ENCODE peak calls at places on chromosomes 13 and 19, in six cellular contexts. One of them, this sample, is unnamed.

GRCh38 chr13:109256866-109257760 is 529.3 kb downstream of the IRS2 start:
- DNase-seq in stimulated activated CD4-positive, alpha-beta T cell treated with anti-CD3 and anti-CD28 coated beads, Interleukin-1b, Interleukin-23, amount 100 ng/mL, for 24 hours: no peak
- DNase-seq in GM03348: peak; percentile 81
- DNase-seq in HEK293T: no peak
- DNase-seq in spleen: no peak
- DNase-seq in lung microvascular endothelial cell: peak; percentile 57
- DNase-seq in this sample: peak; percentile 45

GRCh38 chr19:50461066-50461875 is 15.0 kb upstream of the EMC10 start:
- DNase-seq in HEK293T: peak; percentile 85
- DNase-seq in spleen: peak; percentile 82
- DNase-seq in lung microvascular endothelial cell: peak; percentile 83
- DNase-seq in GM03348: peak; percentile 91
- DNase-seq in stimulated activated CD4-positive, alpha-beta T cell treated with anti-CD3 and anti-CD28 coated beads, Interleukin-1b, Interleukin-23, amount 100 ng/mL, for 24 hours: peak; percentile 30
- DNase-seq in this sample: peak; percentile 99

GRCh38 chr13:51825165-51825592 is 19.8 kb downstream of the TMEM272 start:
- DNase-seq in GM03348: peak; percentile 12
- DNase-seq in stimulated activated CD4-positive, alpha-beta T cell treated with anti-CD3 and anti-CD28 coated beads, Interleukin-1b, Interleukin-23, amount 100 ng/mL, for 24 hours: no peak
- DNase-seq in lung microvascular endothelial cell: no peak
- DNase-seq in spleen: no peak
- DNase-seq in HEK293T: no peak
- DNase-seq in this sample: no peak

GRCh38 chr19:3365093-3365446 is 1.3 kb upstream of the NFIC start:
- DNase-seq in stimulated activated CD4-positive, alpha-beta T cell treated with anti-CD3 and anti-CD28 coated beads, Interleukin-1b, Interleukin-23, amount 100 ng/mL, for 24 hours: no peak
- DNase-seq in HEK293T: no peak
- DNase-seq in spleen: no peak
- DNase-seq in lung microvascular endothelial cell: no peak
- DNase-seq in GM03348: no peak
- DNase-seq in this sample: no peak

GRCh38 chr13:74966814-74967213 is 515.2 kb downstream of the TBC1D4 start:
- DNase-seq in stimulated activated CD4-positive, alpha-beta T cell treated with anti-CD3 and anti-CD28 coated beads, Interleukin-1b, Interleukin-23, amount 100 ng/mL, for 24 hours: no peak
- DNase-seq in HEK293T: no peak
- DNase-seq in GM03348: no peak
- DNase-seq in spleen: no peak
- DNase-seq in lung microvascular endothelial cell: peak; percentile 72
- DNase-seq in this sample: no peak

GRCh38 chr19:10288662-10289166 is 1.0 kb upstream of the ICAM5 start:
- DNase-seq in GM03348: peak; percentile 84
- DNase-seq in stimulated activated CD4-positive, alpha-beta T cell treated with anti-CD3 and anti-CD28 coated beads, Interleukin-1b, Interleukin-23, amount 100 ng/mL, for 24 hours: no peak
- DNase-seq in lung microvascular endothelial cell: peak; percentile 46
- DNase-seq in spleen: no peak
- DNase-seq in HEK293T: no peak
- DNase-seq in this sample: peak; percentile 85

GRCh38 chr19:18999896-19000620 is 33.3 kb downstream of the SUGP2 start:
- DNase-seq in lung microvascular endothelial cell: peak; percentile 56
- DNase-seq in stimulated activated CD4-positive, alpha-beta T cell treated with anti-CD3 and anti-CD28 coated beads, Interleukin-1b, Interleukin-23, amount 100 ng/mL, for 24 hours: no peak
- DNase-seq in GM03348: no peak
- DNase-seq in spleen: no peak
- DNase-seq in HEK293T: no peak
- DNase-seq in this sample: peak; percentile 20

GRCh38 chr13:20825476-20825875 is 51.7 kb upstream of the EEF1AKMT1 start:
- DNase-seq in HEK293T: no peak
- DNase-seq in lung microvascular endothelial cell: peak; percentile 42
- DNase-seq in stimulated activated CD4-positive, alpha-beta T cell treated with anti-CD3 and anti-CD28 coated beads, Interleukin-1b, Interleukin-23, amount 100 ng/mL, for 24 hours: no peak
- DNase-seq in GM03348: peak; percentile 18
- DNase-seq in spleen: no peak
- DNase-seq in this sample: no peak

GRCh38 chr19:50702870-50703829 is 16.5 kb downstream of the SHANK1 start:
- DNase-seq in lung microvascular endothelial cell: peak; percentile 42
- DNase-seq in GM03348: no peak
- DNase-seq in HEK293T: no peak
- DNase-seq in stimulated activated CD4-positive, alpha-beta T cell treated with anti-CD3 and anti-CD28 coated beads, Interleukin-1b, Interleukin-23, amount 100 ng/mL, for 24 hours: no peak
- DNase-seq in spleen: peak; percentile 44
- DNase-seq in this sample: no peak

GRCh38 chr19:50432221-50432626 is 468 bp upstream of the MYBPC2 start:
- DNase-seq in spleen: no peak
- DNase-seq in HEK293T: peak; percentile 42
- DNase-seq in lung microvascular endothelial cell: peak; percentile 13
- DNase-seq in stimulated activated CD4-positive, alpha-beta T cell treated with anti-CD3 and anti-CD28 coated beads, Interleukin-1b, Interleukin-23, amount 100 ng/mL, for 24 hours: no peak
- DNase-seq in GM03348: peak; percentile 26
- DNase-seq in this sample: no peak

GRCh38 chr13:73593199-73593765 is 534.5 kb downstream of the KLF5 start:
- DNase-seq in spleen: no peak
- DNase-seq in stimulated activated CD4-positive, alpha-beta T cell treated with anti-CD3 and anti-CD28 coated beads, Interleukin-1b, Interleukin-23, amount 100 ng/mL, for 24 hours: no peak
- DNase-seq in HEK293T: no peak
- DNase-seq in lung microvascular endothelial cell: no peak
- DNase-seq in GM03348: no peak
- DNase-seq in this sample: no peak

GRCh38 chr19:49056101-49056901 is 1.2 kb downstream of the CGB7 start:
- DNase-seq in spleen: peak; percentile 86
- DNase-seq in stimulated activated CD4-positive, alpha-beta T cell treated with anti-CD3 and anti-CD28 coated beads, Interleukin-1b, Interleukin-23, amount 100 ng/mL, for 24 hours: peak; percentile 40
- DNase-seq in lung microvascular endothelial cell: peak; percentile 65
- DNase-seq in GM03348: peak; percentile 93
- DNase-seq in HEK293T: peak; percentile 77
- DNase-seq in this sample: peak; percentile 64

GRCh38 chr13:113357529-113357928 is 6.4 kb downstream of the GRTP1 start:
- DNase-seq in spleen: no peak
- DNase-seq in HEK293T: no peak
- DNase-seq in GM03348: peak; percentile 50
- DNase-seq in stimulated activated CD4-positive, alpha-beta T cell treated with anti-CD3 and anti-CD28 coated beads, Interleukin-1b, Interleukin-23, amount 100 ng/mL, for 24 hours: no peak
- DNase-seq in lung microvascular endothelial cell: no peak
- DNase-seq in this sample: no peak

GRCh38 chr19:7730286-7731217 is 1.4 kb downstream of the CLEC4G start:
- DNase-seq in GM03348: no peak
- DNase-seq in lung microvascular endothelial cell: no peak
- DNase-seq in stimulated activated CD4-positive, alpha-beta T cell treated with anti-CD3 and anti-CD28 coated beads, Interleukin-1b, Interleukin-23, amount 100 ng/mL, for 24 hours: no peak
- DNase-seq in spleen: no peak
- DNase-seq in HEK293T: no peak
- DNase-seq in this sample: no peak

GRCh38 chr13:67267136-67267535 is 37.0 kb upstream of the PCDH9 start:
- DNase-seq in GM03348: peak; percentile 8
- DNase-seq in stimulated activated CD4-positive, alpha-beta T cell treated with anti-CD3 and anti-CD28 coated beads, Interleukin-1b, Interleukin-23, amount 100 ng/mL, for 24 hours: no peak
- DNase-seq in lung microvascular endothelial cell: no peak
- DNase-seq in spleen: no peak
- DNase-seq in HEK293T: no peak
- DNase-seq in this sample: no peak

GRCh38 chr13:50838031-50838430 is 5.5 kb downstream of the DLEU7 start:
- DNase-seq in lung microvascular endothelial cell: no peak
- DNase-seq in GM03348: peak; percentile 27
- DNase-seq in spleen: no peak
- DNase-seq in HEK293T: no peak
- DNase-seq in stimulated activated CD4-positive, alpha-beta T cell treated with anti-CD3 and anti-CD28 coated beads, Interleukin-1b, Interleukin-23, amount 100 ng/mL, for 24 hours: no peak
- DNase-seq in this sample: no peak

GRCh38 chr19:15449620-15450527 is at the start of gene WIZ:
- DNase-seq in GM03348: peak; percentile 97
- DNase-seq in lung microvascular endothelial cell: peak; percentile 87
- DNase-seq in HEK293T: peak; percentile 77
- DNase-seq in stimulated activated CD4-positive, alpha-beta T cell treated with anti-CD3 and anti-CD28 coated beads, Interleukin-1b, Interleukin-23, amount 100 ng/mL, for 24 hours: peak; percentile 78
- DNase-seq in spleen: peak; percentile 94
- DNase-seq in this sample: peak; percentile 66

GRCh38 chr13:86877449-86877848 is 793.7 kb upstream of the SLITRK5 start:
- DNase-seq in lung microvascular endothelial cell: no peak
- DNase-seq in HEK293T: no peak
- DNase-seq in GM03348: no peak
- DNase-seq in spleen: no peak
- DNase-seq in stimulated activated CD4-positive, alpha-beta T cell treated with anti-CD3 and anti-CD28 coated beads, Interleukin-1b, Interleukin-23, amount 100 ng/mL, for 24 hours: no peak
- DNase-seq in this sample: no peak

GRCh38 chr19:2650515-2650914 is 52.0 kb downstream of the GNG7 start:
- DNase-seq in lung microvascular endothelial cell: no peak
- DNase-seq in spleen: peak; percentile 80
- DNase-seq in stimulated activated CD4-positive, alpha-beta T cell treated with anti-CD3 and anti-CD28 coated beads, Interleukin-1b, Interleukin-23, amount 100 ng/mL, for 24 hours: no peak
- DNase-seq in GM03348: no peak
- DNase-seq in HEK293T: no peak
- DNase-seq in this sample: no peak

GRCh38 chr19:19642506-19643157 is 825 bp downstream of the GMIP start:
- DNase-seq in GM03348: peak; percentile 53
- DNase-seq in lung microvascular endothelial cell: peak; percentile 24
- DNase-seq in HEK293T: no peak
- DNase-seq in spleen: no peak
- DNase-seq in stimulated activated CD4-positive, alpha-beta T cell treated with anti-CD3 and anti-CD28 coated beads, Interleukin-1b, Interleukin-23, amount 100 ng/mL, for 24 hours: no peak
- DNase-seq in this sample: no peak

GRCh38 chr19:29294343-29294811 is 81.4 kb upstream of the UQCRFS1 start:
- DNase-seq in stimulated activated CD4-positive, alpha-beta T cell treated with anti-CD3 and anti-CD28 coated beads, Interleukin-1b, Interleukin-23, amount 100 ng/mL, for 24 hours: no peak
- DNase-seq in lung microvascular endothelial cell: no peak
- DNase-seq in HEK293T: no peak
- DNase-seq in spleen: no peak
- DNase-seq in GM03348: peak; percentile 19
- DNase-seq in this sample: peak; percentile 31

GRCh38 chr19:46985532-46986415 is 33.9 kb upstream of the NPAS1 start:
- DNase-seq in lung microvascular endothelial cell: no peak
- DNase-seq in HEK293T: no peak
- DNase-seq in spleen: peak; percentile 51
- DNase-seq in stimulated activated CD4-positive, alpha-beta T cell treated with anti-CD3 and anti-CD28 coated beads, Interleukin-1b, Interleukin-23, amount 100 ng/mL, for 24 hours: no peak
- DNase-seq in GM03348: no peak
- DNase-seq in this sample: no peak

GRCh38 chr13:101474419-101474957 is 22.0 kb downstream of the ITGBL1 start:
- DNase-seq in spleen: no peak
- DNase-seq in lung microvascular endothelial cell: peak; percentile 59
- DNase-seq in HEK293T: no peak
- DNase-seq in GM03348: no peak
- DNase-seq in stimulated activated CD4-positive, alpha-beta T cell treated with anti-CD3 and anti-CD28 coated beads, Interleukin-1b, Interleukin-23, amount 100 ng/mL, for 24 hours: no peak
- DNase-seq in this sample: peak; percentile 58

GRCh38 chr19:2477732-2478191 is 1.8 kb downstream of the GADD45B start:
- DNase-seq in GM03348: peak; percentile 57
- DNase-seq in lung microvascular endothelial cell: no peak
- DNase-seq in HEK293T: no peak
- DNase-seq in spleen: peak; percentile 84
- DNase-seq in stimulated activated CD4-positive, alpha-beta T cell treated with anti-CD3 and anti-CD28 coated beads, Interleukin-1b, Interleukin-23, amount 100 ng/mL, for 24 hours: no peak
- DNase-seq in this sample: peak; percentile 63

GRCh38 chr19:13574933-13575332 is 68.7 kb upstream of the CACNA1A start:
- DNase-seq in lung microvascular endothelial cell: peak; percentile 3
- DNase-seq in HEK293T: peak; percentile 62
- DNase-seq in spleen: no peak
- DNase-seq in GM03348: peak; percentile 74
- DNase-seq in stimulated activated CD4-positive, alpha-beta T cell treated with anti-CD3 and anti-CD28 coated beads, Interleukin-1b, Interleukin-23, amount 100 ng/mL, for 24 hours: no peak
- DNase-seq in this sample: peak; percentile 12

GRCh38 chr13:49272296-49272695 is 24.6 kb downstream of the CDADC1 start:
- DNase-seq in stimulated activated CD4-positive, alpha-beta T cell treated with anti-CD3 and anti-CD28 coated beads, Interleukin-1b, Interleukin-23, amount 100 ng/mL, for 24 hours: no peak
- DNase-seq in HEK293T: no peak
- DNase-seq in GM03348: no peak
- DNase-seq in spleen: no peak
- DNase-seq in lung microvascular endothelial cell: no peak
- DNase-seq in this sample: no peak

GRCh38 chr13:114152831-114153371 is 20.5 kb upstream of the RASA3 start:
- DNase-seq in lung microvascular endothelial cell: peak; percentile 55
- DNase-seq in stimulated activated CD4-positive, alpha-beta T cell treated with anti-CD3 and anti-CD28 coated beads, Interleukin-1b, Interleukin-23, amount 100 ng/mL, for 24 hours: no peak
- DNase-seq in HEK293T: no peak
- DNase-seq in GM03348: no peak
- DNase-seq in spleen: no peak
- DNase-seq in this sample: no peak

GRCh38 chr19:409515-410242 is 732 bp upstream of the C2CD4C start:
- DNase-seq in stimulated activated CD4-positive, alpha-beta T cell treated with anti-CD3 and anti-CD28 coated beads, Interleukin-1b, Interleukin-23, amount 100 ng/mL, for 24 hours: no peak
- DNase-seq in spleen: peak; percentile 58
- DNase-seq in lung microvascular endothelial cell: no peak
- DNase-seq in GM03348: no peak
- DNase-seq in HEK293T: no peak
- DNase-seq in this sample: no peak

GRCh38 chr19:32558607-32559228 is 22.3 kb upstream of the PDCD5 start:
- DNase-seq in GM03348: no peak
- DNase-seq in stimulated activated CD4-positive, alpha-beta T cell treated with anti-CD3 and anti-CD28 coated beads, Interleukin-1b, Interleukin-23, amount 100 ng/mL, for 24 hours: no peak
- DNase-seq in HEK293T: no peak
- DNase-seq in spleen: peak; percentile 19
- DNase-seq in lung microvascular endothelial cell: no peak
- DNase-seq in this sample: no peak